ENCODE peak calls at places on chromosomes 3 and 15, in four cellular contexts. Y is AG09309, O is cardiac muscle cell, T is tibial artery. F is an unnamed sample.

GRCh38 chr15:100103828-100104227 is 237.9 kb downstream of the ADAMTS17 start:
- DNase-seq in O (no peak), T (no peak), Y (no peak), F (no peak)

GRCh38 chr3:72398781-72399180 is 449.5 kb downstream of the SHQ1 start:
- DNase-seq in Y (no peak), T (no peak), O (no peak), F (no peak)

GRCh38 chr3:67009716-67010115 is 11.6 kb downstream of the KBTBD8 start:
- DNase-seq in Y (no peak), O (no peak), T (no peak), F (no peak)

GRCh38 chr3:143236226-143236964 is 116.8 kb downstream of the CHST2 start:
- DNase-seq in O (no peak), T (no peak), Y (no peak), F (peak)

GRCh38 chr15:36912311-36912712 is 188.0 kb downstream of the MEIS2 start:
- DNase-seq in Y (no peak), T (no peak), O (peak), F (peak)

GRCh38 chr3:10529809-10530208 is 24.4 kb upstream of the ATP2B2 start:
- DNase-seq in Y (no peak), O (no peak), T (no peak), F (no peak)

GRCh38 chr3:132317229-132317948 is at the start of gene ACP3:
- DNase-seq in O (peak), T (peak), Y (peak), F (peak)

GRCh38 chr3:155744626-155745324 is at the start of gene PLCH1:
- DNase-seq in T (peak), O (peak), Y (no peak), F (peak)

GRCh38 chr3:13018039-13018431 is 55.2 kb downstream of the IQSEC1 start:
- DNase-seq in Y (no peak), O (no peak), T (no peak), F (peak)

GRCh38 chr15:101031203-101031602 is 112.0 kb downstream of the LRRK1 start:
- DNase-seq in T (no peak), O (peak), Y (no peak), F (no peak)

GRCh38 chr3:67940200-67940952 is 286.0 kb upstream of the SUCLG2 start:
- DNase-seq in Y (no peak), O (no peak), T (peak), F (no peak)

GRCh38 chr3:184176377-184177330 is 2.0 kb downstream of the AP2M1 start:
- DNase-seq in Y (peak), T (peak), O (peak), F (peak)

GRCh38 chr15:99137111-99137546 is 32.2 kb downstream of the SYNM start:
- DNase-seq in T (no peak), Y (no peak), O (no peak), F (no peak)

GRCh38 chr3:83065861-83066260 is 1304.4 kb upstream of the GBE1 start:
- DNase-seq in Y (no peak), O (no peak), T (no peak), F (no peak)

GRCh38 chr3:138114431-138114918 is 933 bp downstream of the DZIP1L start:
- DNase-seq in O (peak), Y (no peak), T (no peak), F (peak)

GRCh38 chr3:126290325-126290724 is 66.9 kb downstream of the KLF15 start:
- DNase-seq in O (no peak), Y (no peak), T (no peak), F (no peak)

GRCh38 chr15:36601952-36602351 is 22.5 kb downstream of the CDIN1 start:
- DNase-seq in T (no peak), O (no peak), Y (no peak), F (no peak)

GRCh38 chr3:99881121-99881524 is 63.5 kb downstream of the CMSS1 start:
- DNase-seq in Y (no peak), O (no peak), T (no peak), F (no peak)

GRCh38 chr3:38992117-38992779 is 59.5 kb downstream of the SCN11A start:
- DNase-seq in Y (no peak), T (no peak), O (peak), F (peak)

GRCh38 chr15:69410290-69410874 is 3.8 kb upstream of the KIF23 start:
- DNase-seq in O (no peak), Y (no peak), T (no peak), F (peak)

GRCh38 chr3:107794664-107795443 is 272.1 kb downstream of the BBX start:
- DNase-seq in Y (no peak), T (peak), O (peak), F (peak)

GRCh38 chr3:134345202-134345601 is 29.0 kb downstream of the AMOTL2 start:
- DNase-seq in Y (no peak), T (no peak), O (no peak), F (no peak)

GRCh38 chr3:13460341-13460736 is 19.8 kb upstream of the HDAC11 start:
- DNase-seq in T (no peak), O (no peak), Y (no peak), F (no peak)

GRCh38 chr3:188449421-188449820 is 295.5 kb downstream of the LPP start:
- DNase-seq in O (no peak), Y (no peak), T (no peak), F (no peak)

GRCh38 chr3:16419640-16420039 is 93.9 kb downstream of the RFTN1 start:
- DNase-seq in Y (no peak), T (no peak), O (peak), F (peak)

GRCh38 chr15:28923726-28924280 is 38.0 kb downstream of the APBA2 start:
- DNase-seq in Y (no peak), T (no peak), O (no peak), F (no peak)

GRCh38 chr3:136994772-136995516 is 37.2 kb downstream of the IL20RB start:
- DNase-seq in Y (peak), O (peak), T (peak), F (peak)

GRCh38 chr3:139378587-139378986 is 10.9 kb downstream of the COPB2 start:
- DNase-seq in Y (no peak), T (no peak), O (no peak), F (no peak)

GRCh38 chr3:69842789-69843188 is 103.5 kb downstream of the MITF start:
- DNase-seq in Y (no peak), O (no peak), T (no peak), F (no peak)

GRCh38 chr3:105353485-105354161 is 13.1 kb upstream of the ALCAM start:
- DNase-seq in T (peak), Y (no peak), O (peak), F (no peak)

GRCh38 chr3:69865920-69866679 is 126.8 kb downstream of the MITF start:
- DNase-seq in T (no peak), O (peak), Y (no peak), F (no peak)

DNA sequence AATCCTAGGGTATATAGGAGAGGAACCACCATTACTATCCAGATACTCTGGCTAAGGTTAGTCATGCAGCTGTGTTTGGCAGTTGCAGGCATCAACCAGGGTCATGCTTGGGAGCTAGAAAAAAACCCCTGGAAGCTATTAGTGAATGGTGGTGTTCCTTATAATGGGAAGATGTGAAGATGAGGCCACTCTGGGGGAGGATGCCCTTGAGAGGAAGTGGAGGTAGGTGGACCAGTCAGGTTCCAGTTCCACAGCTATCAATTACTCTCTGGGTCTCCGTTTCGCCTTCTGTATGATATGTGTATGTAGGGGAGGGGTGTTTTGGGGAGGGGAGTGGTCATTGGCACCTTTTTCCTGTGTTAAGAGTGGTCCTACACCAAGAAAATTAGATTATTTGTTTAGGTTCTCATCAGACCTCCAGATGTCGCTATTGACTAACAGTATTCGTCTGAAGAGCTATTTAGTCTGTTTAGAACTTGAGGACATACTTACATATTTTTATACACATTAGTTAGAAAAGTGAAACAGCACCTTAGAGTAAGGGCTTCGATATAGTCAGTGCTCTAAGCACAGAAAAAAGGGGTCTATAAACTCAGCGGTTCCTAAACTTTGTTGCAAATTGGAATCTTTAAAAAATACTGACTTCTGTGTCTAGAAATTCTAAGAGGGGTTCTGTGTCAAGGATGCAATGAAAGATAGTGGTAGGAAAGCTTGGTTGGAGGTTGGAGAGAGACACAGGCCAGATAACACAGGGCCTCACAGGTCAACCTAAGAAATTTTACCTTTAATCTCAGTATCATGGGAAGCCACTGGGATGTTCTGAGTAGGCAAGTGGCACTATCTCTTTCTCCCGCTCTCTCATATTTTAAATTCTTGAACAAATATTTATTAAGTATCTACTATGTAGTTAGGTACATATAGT is 9.1 kb upstream of the HPS3 start:
- DNase-seq in Y (peak), O (peak), T (no peak), F (peak)
- H3K4me3 ChIP-seq in Y (no peak), O (no peak), T (no peak), F (no peak)

GRCh38 chr3:171511450-171511849 is 51.2 kb upstream of the TNIK start:
- DNase-seq in O (no peak), T (no peak), Y (no peak), F (no peak)

GRCh38 chr3:171516765-171517164 is 56.6 kb upstream of the TNIK start:
- DNase-seq in Y (no peak), T (no peak), O (no peak), F (no peak)

GRCh38 chr3:171508676-171509075 is 48.5 kb upstream of the TNIK start:
- DNase-seq in O (no peak), Y (no peak), T (no peak), F (no peak)

DNA sequence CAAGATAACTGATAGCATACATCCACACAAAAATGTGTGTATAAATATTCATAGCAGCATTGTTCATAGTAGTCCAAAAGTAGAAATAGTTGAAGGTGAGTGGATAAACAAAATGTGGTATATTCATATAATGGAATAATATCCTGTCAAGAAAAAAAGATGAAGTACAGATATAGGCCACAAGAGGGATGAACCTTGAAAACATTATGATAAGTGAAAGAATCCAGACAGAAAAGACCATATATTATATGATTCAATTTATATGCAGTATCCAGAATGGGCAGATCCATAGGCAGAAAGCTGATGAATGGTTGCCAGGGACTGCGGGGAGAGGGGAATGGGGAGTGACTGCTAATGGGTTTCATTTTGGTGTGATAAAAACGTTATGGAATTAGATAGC is 54.3 kb upstream of the TNIK start:
- DNase-seq in Y (no peak), O (no peak), T (no peak), F (no peak)
- TF ChIP-seq CTCF in Y (no peak), O (peak), T (no peak), F (peak)

GRCh38 chr3:172127929-172128580 is 88.7 kb downstream of the FNDC3B start:
- DNase-seq in O (no peak), Y (no peak), T (no peak), F (no peak)

GRCh38 chr3:172127141-172127540 is 87.8 kb downstream of the FNDC3B start:
- DNase-seq in T (no peak), O (no peak), Y (no peak), F (no peak)

GRCh38 chr3:172125053-172125452 is 85.7 kb downstream of the FNDC3B start:
- DNase-seq in T (no peak), O (no peak), Y (no peak), F (no peak)

GRCh38 chr3:172125963-172126403 is 86.6 kb downstream of the FNDC3B start:
- DNase-seq in Y (no peak), T (peak), O (peak), F (peak)

GRCh38 chr3:172126741-172127140 is 87.4 kb downstream of the FNDC3B start:
- DNase-seq in O (peak), Y (no peak), T (no peak), F (no peak)
- H3K4me3 ChIP-seq in O (no peak), Y (no peak), T (no peak), F (no peak)

DNA sequence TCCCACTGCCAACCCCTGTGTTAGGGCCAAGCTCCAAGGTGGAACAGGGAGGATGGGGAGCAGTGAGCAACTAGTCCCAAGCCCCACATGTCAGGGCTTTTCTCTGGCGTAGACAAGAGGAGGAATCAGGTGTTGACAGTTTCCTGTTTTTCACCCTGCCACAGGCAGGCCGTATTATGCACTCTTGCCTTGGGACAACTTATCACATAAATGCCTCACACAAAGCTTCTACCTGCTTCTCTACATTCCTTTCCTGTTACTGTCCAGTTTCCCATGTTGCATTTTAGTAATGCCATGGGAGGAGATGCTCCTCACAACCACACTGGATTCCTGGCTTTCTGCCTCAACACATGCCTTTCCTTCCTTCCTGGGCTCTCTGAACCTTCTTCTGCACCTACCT is 381.2 kb upstream of the ATP11B start:
- DNase-seq in Y (no peak), O (no peak), T (no peak), F (no peak)
- TF ChIP-seq CTCF in Y (no peak), O (no peak), T (no peak), F (no peak)

GRCh38 chr3:21825684-21826083 is 74.7 kb upstream of the ZNF385D start:
- DNase-seq in T (no peak), O (no peak), Y (no peak), F (no peak)

GRCh38 chr3:21830541-21830940 is 79.5 kb upstream of the ZNF385D start:
- DNase-seq in T (no peak), Y (no peak), O (no peak), F (no peak)

DNA sequence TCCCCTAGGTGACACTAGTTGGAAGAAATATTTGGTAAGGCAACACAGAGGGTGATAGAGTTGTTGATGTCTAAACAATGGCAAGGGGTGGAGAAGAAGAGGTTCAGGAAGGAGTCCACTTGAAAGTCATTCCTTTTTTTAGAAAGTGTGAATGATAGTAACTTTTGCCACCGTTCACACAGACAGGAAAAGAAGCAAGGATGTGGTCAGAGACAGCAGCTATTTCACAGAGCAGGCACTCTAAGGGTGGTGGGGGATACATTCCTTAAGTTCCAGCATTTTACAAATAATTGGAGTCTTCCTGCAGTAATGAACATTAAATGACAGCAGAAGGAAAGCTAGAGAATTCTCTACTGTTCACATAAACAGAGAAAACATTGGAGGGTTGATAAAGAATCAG is 75.4 kb upstream of the ZNF385D start:
- DNase-seq in Y (no peak), O (peak), T (no peak), F (peak)
- H3K4me3 ChIP-seq in Y (no peak), O (no peak), T (no peak), F (no peak)

GRCh38 chr3:57176045-57176444 is 10.9 kb upstream of the IL17RD start:
- DNase-seq in Y (no peak), O (no peak), T (no peak), F (no peak)

GRCh38 chr3:57184516-57184915 is 15.3 kb downstream of the HESX1 start:
- DNase-seq in Y (no peak), O (peak), T (no peak), F (peak)

DNA sequence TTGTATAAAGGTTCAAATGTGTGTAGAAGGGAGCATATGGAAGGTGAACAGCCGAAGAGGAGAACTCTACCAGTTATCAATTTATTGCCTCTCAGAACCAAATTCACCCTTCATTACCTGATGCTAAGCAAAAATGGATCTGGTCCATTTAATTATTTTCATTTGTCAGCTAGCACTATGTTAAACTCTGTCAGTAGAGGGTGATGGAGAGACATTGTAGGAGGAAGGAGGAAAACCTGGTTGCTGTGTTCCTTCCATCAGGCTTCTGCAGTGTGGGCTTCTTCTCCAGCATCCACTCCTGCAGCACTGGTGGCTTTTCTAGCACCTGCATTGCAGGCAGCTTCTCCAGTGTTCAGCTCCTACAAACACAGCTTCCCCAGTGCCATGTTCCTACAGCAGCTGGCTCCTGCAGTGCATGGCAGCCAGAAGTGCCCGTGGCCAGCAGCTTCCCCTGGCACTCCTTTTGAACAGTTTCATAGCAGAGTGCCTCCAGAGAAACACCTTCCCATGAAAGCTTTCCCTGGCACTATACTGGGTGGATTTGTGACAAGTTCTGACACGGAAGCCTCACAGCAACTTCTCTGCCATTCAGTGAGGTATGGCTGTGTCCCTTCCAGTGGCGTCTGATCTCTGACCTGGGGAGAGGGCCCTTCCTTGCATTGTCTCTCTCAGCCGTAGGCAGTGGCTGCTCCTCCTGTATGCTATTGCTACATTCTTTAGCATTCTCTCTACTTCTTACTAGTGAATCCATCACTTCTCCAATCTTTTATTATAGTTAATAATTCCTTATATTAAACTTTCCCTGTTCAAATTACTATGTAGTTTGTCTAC is 14.6 kb upstream of the IL17RD start:
- DNase-seq in Y (no peak), T (no peak), O (peak), F (no peak)
- TF ChIP-seq CTCF in Y (peak), T (no peak), O (peak), F (peak)

GRCh38 chr3:47578119-47578630 is 490 bp downstream of the CSPG5 start:
- DNase-seq in Y (no peak), O (no peak), T (no peak), F (no peak)
- H3K4me3 ChIP-seq in Y (peak), O (peak), T (peak), F (peak)